ENCODE peak calls at places on chromosomes 11 and 22, in eight cellular contexts. W, X, O, C, J, Y, B and I are unnamed samples.

GRCh38 chr11:68213135-68213515 is at the start of gene KMT5B:
- DNase-seq in W (peak; percentile 54), X (peak; percentile 61), O (peak; percentile 37), C (peak; percentile 27), J (no peak), Y (peak; percentile 86), B (peak; percentile 60), I (peak; percentile 66)

GRCh38 chr11:69040581-69041260 is 8.0 kb upstream of the TPCN2 start:
- DNase-seq in W (no peak), X (no peak), O (peak; percentile 99), C (no peak), J (no peak), Y (no peak), B (no peak), I (no peak)

GRCh38 chr22:16949561-16949960 is 58.5 kb downstream of the GAB4 start:
- DNase-seq in W (no peak), X (no peak), O (no peak), C (no peak), J (no peak), Y (no peak), B (no peak), I (no peak)

GRCh38 chr11:91394718-91395414 is 829.8 kb upstream of the FAT3 start:
- DNase-seq in W (no peak), X (no peak), O (no peak), C (no peak), J (no peak), Y (no peak), B (no peak), I (no peak)

GRCh38 chr22:48707749-48708557 is 1119.7 kb downstream of the BRD1 start:
- DNase-seq in W (no peak), X (no peak), O (no peak), C (no peak), J (no peak), Y (peak; percentile 30), B (no peak), I (no peak)

GRCh38 chr11:4763096-4763495 is 6.6 kb downstream of the OR51F1 start:
- DNase-seq in W (no peak), X (no peak), O (no peak), C (no peak), J (no peak), Y (no peak), B (no peak), I (no peak)

GRCh38 chr11:19660076-19660475 is 52.6 kb upstream of the NAV2 start:
- DNase-seq in W (no peak), X (no peak), O (peak; percentile 31), C (no peak), J (no peak), Y (peak; percentile 69), B (no peak), I (no peak)

GRCh38 chr22:19879996-19880785 is 25.5 kb upstream of the GNB1L start:
- DNase-seq in W (no peak), X (no peak), O (peak; percentile 33), C (no peak), J (no peak), Y (peak; percentile 58), B (peak; percentile 12), I (peak; percentile 4)

GRCh38 chr11:4118107-4118506 is 23.5 kb downstream of the RRM1 start:
- DNase-seq in W (no peak), X (no peak), O (no peak), C (no peak), J (no peak), Y (no peak), B (no peak), I (no peak)

GRCh38 chr22:36086629-36087254 is 58.1 kb upstream of the RBFOX2 start:
- DNase-seq in W (no peak), X (no peak), O (no peak), C (no peak), J (no peak), Y (peak; percentile 33), B (no peak), I (no peak)

GRCh38 chr11:121153472-121153871 is 52.4 kb downstream of the TECTA start:
- DNase-seq in W (no peak), X (no peak), O (no peak), C (no peak), J (no peak), Y (no peak), B (no peak), I (no peak)

GRCh38 chr11:19199766-19200165 is 2.0 kb downstream of the CSRP3 start:
- DNase-seq in W (no peak), X (no peak), O (no peak), C (no peak), J (no peak), Y (no peak), B (no peak), I (no peak)

GRCh38 chr22:39080052-39080762 is 3.1 kb downstream of the APOBEC3G start:
- DNase-seq in W (no peak), X (no peak), O (no peak), C (no peak), J (no peak), Y (no peak), B (no peak), I (no peak)

GRCh38 chr11:102717280-102717679 is 7.5 kb downstream of the MMP8 start:
- DNase-seq in W (no peak), X (no peak), O (no peak), C (no peak), J (no peak), Y (no peak), B (no peak), I (no peak)

GRCh38 chr22:50176850-50177536 is 6.5 kb downstream of the PANX2 start:
- DNase-seq in W (no peak), X (no peak), O (no peak), C (no peak), J (no peak), Y (no peak), B (no peak), I (no peak)

GRCh38 chr11:19398772-19399542 is 158.2 kb upstream of the E2F8 start:
- DNase-seq in W (no peak), X (no peak), O (no peak), C (no peak), J (no peak), Y (no peak), B (peak; percentile 36), I (no peak)

GRCh38 chr11:68212421-68213134 is 518 bp downstream of the KMT5B start:
- DNase-seq in W (peak; percentile 47), X (peak; percentile 54), O (peak; percentile 77), C (peak; percentile 50), J (peak; percentile 75), Y (peak; percentile 85), B (peak; percentile 80), I (peak; percentile 58)

GRCh38 chr11:111303476-111303875 is 5.1 kb downstream of the POU2AF3 start:
- DNase-seq in W (no peak), X (no peak), O (no peak), C (no peak), J (no peak), Y (no peak), B (no peak), I (no peak)